ENCODE peak calls at places on chromosomes 4 and X, in six cellular contexts. Q, Y, U, J, O and I are unnamed samples.
A peak's percentile ranks its signal among the peaks of the same experiment; 100 is the strongest.

GRCh38 chr4:40995850-40996249 is 218.5 kb downstream of the APBB2 start:
- DNase-seq in O (no peak), J (no peak), U (peak; percentile 83), Q (no peak), Y (peak; percentile 82), I (no peak)

GRCh38 chrX:40151211-40152172 is 53.7 kb upstream of the BCOR start:
- DNase-seq in Q (peak; percentile 50), J (peak; percentile 49), U (no peak), Y (peak; percentile 69), O (no peak), I (no peak)

GRCh38 chr4:126071346-126072333 is 756.9 kb downstream of the FAT4 start:
- DNase-seq in J (no peak), O (no peak), Q (no peak), Y (no peak), U (peak; percentile 78), I (no peak)

GRCh38 chr4:100098681-100099080 is 91.6 kb downstream of the DDIT4L start:
- DNase-seq in U (no peak), Q (no peak), Y (peak; percentile 57), J (no peak), O (no peak), I (no peak)

GRCh38 chrX:86133761-86134160 is 14.5 kb upstream of the DACH2 start:
- DNase-seq in Q (no peak), U (peak; percentile 34), Y (peak; percentile 6), O (peak; percentile 30), J (no peak), I (no peak)

GRCh38 chr4:116546759-116547158 is 538.6 kb downstream of the TRAM1L1 start:
- DNase-seq in J (no peak), U (no peak), Y (no peak), Q (no peak), O (no peak), I (no peak)

GRCh38 chrX:1511829-1512228 is 25.2 kb downstream of the P2RY8 start:
- DNase-seq in J (no peak), O (no peak), Y (no peak), U (no peak), Q (no peak), I (no peak)

GRCh38 chrX:120452131-120452530 is 17.0 kb downstream of the LAMP2 start:
- DNase-seq in O (peak; percentile 10), J (peak; percentile 43), Q (peak; percentile 27), Y (peak; percentile 40), U (peak; percentile 26), I (peak; percentile 0)

GRCh38 chr4:168397611-168398169 is 79.1 kb upstream of the DDX60 start:
- DNase-seq in Y (no peak), O (no peak), Q (no peak), J (no peak), U (no peak), I (no peak)

GRCh38 chr4:21709761-21710160 is 238.8 kb downstream of the KCNIP4 start:
- DNase-seq in Q (no peak), U (no peak), O (no peak), Y (no peak), J (no peak), I (no peak)

GRCh38 chr4:94472056-94472826 is 20.5 kb downstream of the PDLIM5 start:
- DNase-seq in Q (no peak), Y (peak; percentile 67), J (no peak), O (no peak), U (peak; percentile 69), I (no peak)

GRCh38 chr4:7771056-7771455 is 168.6 kb downstream of the AFAP1 start:
- DNase-seq in O (no peak), J (no peak), U (no peak), Q (no peak), Y (no peak), I (no peak)

GRCh38 chr4:3495341-3495975 is 32.4 kb downstream of the DOK7 start:
- DNase-seq in Q (no peak), U (no peak), O (no peak), Y (no peak), J (no peak), I (no peak)

GRCh38 chrX:132330156-132330729 is 111.0 kb upstream of the RAP2C start:
- DNase-seq in J (no peak), Q (no peak), U (no peak), Y (no peak), O (peak; percentile 92), I (no peak)

GRCh38 chrX:103274284-103274683 is 2.3 kb downstream of the TCEAL5 start:
- DNase-seq in Q (no peak), O (no peak), J (no peak), U (no peak), Y (no peak), I (no peak)

DNA sequence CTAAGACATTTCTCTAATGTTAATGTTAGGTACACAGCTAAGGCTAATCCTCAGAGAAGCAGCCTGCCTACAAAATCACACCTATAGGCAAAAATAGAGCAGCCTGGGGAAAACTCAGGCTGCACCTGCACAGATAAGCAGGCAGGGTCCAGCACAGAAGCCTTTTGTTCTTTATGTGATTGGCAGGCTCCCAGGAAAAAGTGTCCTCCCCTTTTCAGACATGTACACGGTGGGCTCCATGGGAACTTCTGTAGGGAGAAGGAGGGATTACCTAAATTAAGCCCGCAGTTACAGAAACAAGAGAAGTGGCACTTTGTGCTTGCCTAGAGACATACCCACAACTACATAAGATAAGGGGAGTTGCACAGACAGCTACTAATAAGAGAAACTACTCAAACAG is 4.0 kb upstream of the HSPA4L start:
- DNase-seq in Q (no peak), O (no peak), U (no peak), J (no peak), Y (no peak), I (peak; percentile 26)
- H3K18ac ChIP-seq in Q (no peak overlapping the region), O (no peak overlapping the region), U (no peak overlapping the region), J (no peak overlapping the region), Y (no peak overlapping the region), I (no peak overlapping the region)

DNA sequence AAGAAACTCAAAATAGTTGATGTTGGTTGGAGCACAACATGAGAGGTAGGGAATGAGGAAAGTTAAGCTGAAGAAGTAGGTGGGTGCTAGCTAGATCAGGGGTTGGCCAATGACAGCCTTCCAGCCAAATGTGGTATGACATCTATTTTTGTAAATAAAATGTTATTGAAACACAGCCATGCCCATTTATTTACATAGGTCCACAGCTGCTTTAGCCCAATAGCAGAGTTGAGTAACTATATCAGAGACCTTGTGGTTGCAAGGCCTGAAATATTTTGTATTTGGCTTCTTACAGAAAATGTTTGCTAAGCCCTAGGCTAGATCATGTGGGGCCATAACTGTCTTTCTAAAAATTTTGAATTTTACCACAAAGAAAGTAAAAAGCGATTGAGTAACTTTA is 234.9 kb upstream of the CTSO start:
- DNase-seq in J (no peak), Y (no peak), U (no peak), O (no peak), Q (no peak), I (no peak)
- H2AFZ ChIP-seq in J (no peak overlapping the region), Y (no peak overlapping the region), U (no peak overlapping the region), O (no peak overlapping the region), Q (no peak overlapping the region), I (no peak overlapping the region)

GRCh38 chr4:5528108-5528507 is 180.3 kb downstream of the EVC2 start:
- DNase-seq in Q (no peak), Y (peak; percentile 9), U (no peak), J (no peak), O (no peak), I (no peak)
- H3K9ac ChIP-seq in Q (no peak overlapping the region), Y (no peak overlapping the region), U (no peak overlapping the region), J (no peak overlapping the region), O (no peak overlapping the region), I (no peak overlapping the region)

GRCh38 chrX:73214366-73215094 is at the start of gene NAP1L2:
- DNase-seq in Q (peak; percentile 69), J (peak; percentile 48), U (no peak), Y (no peak), O (no peak), I (peak; percentile 18)
- H3K18ac ChIP-seq in Q (peak within 1 kb of the TSS; percentile 66), J (no peak within 1 kb of the TSS), U (no peak within 1 kb of the TSS), Y (no peak within 1 kb of the TSS), O (no peak within 1 kb of the TSS), I (peak within 1 kb of the TSS; percentile 76)

DNA sequence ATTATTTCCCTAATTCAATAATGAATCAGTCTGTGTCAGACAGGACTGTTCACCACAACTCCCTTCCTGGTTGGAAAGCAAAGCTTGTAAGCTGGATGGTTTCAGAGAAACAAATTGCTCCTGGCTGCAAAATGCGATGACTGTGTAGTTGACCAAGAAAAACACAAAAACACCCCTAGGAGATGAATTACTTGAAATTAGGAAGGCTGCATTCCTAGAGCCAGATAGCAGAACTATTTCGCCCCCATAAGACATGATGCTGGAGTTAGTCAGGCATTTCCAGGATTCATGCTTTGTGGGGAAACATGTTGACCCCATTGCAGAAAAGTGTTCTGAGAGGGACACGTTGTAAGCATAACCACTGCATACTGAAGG is 208.5 kb downstream of the CHIC2 start:
- DNase-seq in Y (no peak), J (no peak), U (peak; percentile 91), O (peak; percentile 41), Q (no peak), I (no peak)
- H2AFZ ChIP-seq in Y (no peak overlapping the region), J (no peak overlapping the region), U (no peak overlapping the region), O (no peak overlapping the region), Q (no peak overlapping the region), I (no peak overlapping the region)

DNA sequence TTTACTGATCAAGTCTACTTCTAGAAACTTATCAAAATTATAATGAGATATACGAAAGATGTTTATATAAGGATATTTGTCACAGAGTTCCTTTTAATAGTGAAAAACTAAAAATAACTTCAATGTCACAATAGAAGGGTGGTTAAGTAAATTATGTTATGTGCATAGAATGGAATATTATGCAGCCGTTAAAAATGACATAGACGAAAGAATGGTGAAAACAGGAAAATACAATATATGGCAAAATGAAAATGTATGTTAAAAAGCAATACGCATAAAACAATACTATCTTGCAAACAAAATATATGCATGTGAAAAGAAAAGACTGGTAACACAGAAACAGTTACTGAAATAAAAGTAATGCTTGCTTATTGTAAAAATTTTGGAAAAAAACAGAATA is 19.1 kb downstream of the ZDHHC9 start:
- DNase-seq in U (no peak), J (no peak), O (no peak), Q (no peak), Y (no peak), I (no peak)
- H3K9ac ChIP-seq in U (no peak overlapping the region), J (no peak overlapping the region), O (no peak overlapping the region), Q (no peak overlapping the region), Y (no peak overlapping the region), I (no peak overlapping the region)

GRCh38 chr4:102826105-102826889 is 1.1 kb downstream of the UBE2D3 start:
- DNase-seq in U (no peak), J (peak; percentile 55), Y (no peak), O (peak; percentile 30), Q (no peak), I (no peak)
- H3K18ac ChIP-seq in U (peak overlapping the region; percentile 91), J (peak overlapping the region; percentile 78), Y (peak overlapping the region; percentile 98), O (peak overlapping the region; percentile 98), Q (peak overlapping the region; percentile 92), I (peak overlapping the region; percentile 99)